ENCODE peak calls at places on chromosomes 1 and 21, in four cellular contexts. I, J, T and L are unnamed samples.

GRCh38 chr1:18239671-18240070 is 132.1 kb downstream of the IGSF21 start:
- DNase-seq in I (no peak), J (no peak), T (no peak), L (no peak)

GRCh38 chr1:115211071-115211745 is 121.9 kb upstream of the TSPAN2 start:
- DNase-seq in I (peak; percentile 45), J (no peak), T (no peak), L (no peak)

GRCh38 chr1:203408485-203409229 is 57.7 kb upstream of the FMOD start:
- DNase-seq in I (peak; percentile 78), J (peak; percentile 59), T (no peak), L (no peak)

GRCh38 chr1:94539496-94539895 is 2.1 kb downstream of the F3 start:
- DNase-seq in I (no peak), J (no peak), T (no peak), L (no peak)

GRCh38 chr1:62407398-62408009 is 29.3 kb upstream of the USP1 start:
- DNase-seq in I (peak; percentile 72), J (no peak), T (peak; percentile 61), L (no peak)

GRCh38 chr1:11537380-11537764 is 58.4 kb downstream of the DISP3 start:
- DNase-seq in I (no peak), J (no peak), T (no peak), L (no peak)

GRCh38 chr21:26115346-26115745 is 55.2 kb downstream of the APP start:
- DNase-seq in I (peak; percentile 70), J (no peak), T (no peak), L (no peak)

GRCh38 chr1:42957880-42958487 is 684 bp downstream of the SLC2A1 start:
- DNase-seq in I (peak; percentile 43), J (no peak), T (peak; percentile 80), L (peak; percentile 74)

GRCh38 chr1:204343850-204344249 is 15.9 kb downstream of the PLEKHA6 start:
- DNase-seq in I (no peak), J (no peak), T (no peak), L (no peak)

GRCh38 chr21:33396966-33397365 is 6.2 kb upstream of the IFNGR2 start:
- DNase-seq in I (peak; percentile 84), J (no peak), T (no peak), L (no peak)

GRCh38 chr1:229108598-229109201 is 162.2 kb upstream of the RAB4A start:
- DNase-seq in I (no peak), J (no peak), T (peak; percentile 62), L (no peak)

GRCh38 chr1:41479000-41479807 is 5.3 kb downstream of the EDN2 start:
- DNase-seq in I (peak; percentile 85), J (peak; percentile 47), T (no peak), L (no peak)

GRCh38 chr1:222034790-222035189 is 292.9 kb upstream of the DUSP10 start:
- DNase-seq in I (peak; percentile 25), J (no peak), T (no peak), L (no peak)

GRCh38 chr1:208154040-208154439 is 90.1 kb downstream of the PLXNA2 start:
- DNase-seq in I (no peak), J (no peak), T (no peak), L (no peak)

GRCh38 chr1:14543191-14543849 is 55.2 kb upstream of the KAZN start:
- DNase-seq in I (peak; percentile 60), J (no peak), T (no peak), L (no peak)

GRCh38 chr1:162292422-162292849 is 84.2 kb downstream of the SPATA46 start:
- DNase-seq in I (peak; percentile 39), J (no peak), T (no peak), L (no peak)

GRCh38 chr21:29228306-29228705 is 70.4 kb upstream of the BACH1 start:
- DNase-seq in I (no peak), J (no peak), T (no peak), L (no peak)

GRCh38 chr1:182957902-182958395 is 5.0 kb upstream of the SHCBP1L start:
- DNase-seq in I (no peak), J (no peak), T (no peak), L (no peak)

GRCh38 chr1:3000671-3001470 is 20.4 kb upstream of the ACTRT2 start:
- DNase-seq in I (no peak), J (peak; percentile 42), T (no peak), L (no peak)

GRCh38 chr1:1181938-1182410 is 8.3 kb downstream of the TTLL10 start:
- DNase-seq in I (no peak), J (peak; percentile 44), T (no peak), L (no peak)
- TF ChIP-seq CTCF in I (no peak), J (no peak), T (no peak), L (no peak)

GRCh38 chr21:44989943-44990780 is 50.3 kb downstream of the SLX9 start:
- DNase-seq in I (no peak), J (peak; percentile 45), T (no peak), L (peak; percentile 24)

GRCh38 chr21:44993321-44994015 is 53.6 kb downstream of the SLX9 start:
- DNase-seq in I (no peak), J (peak; percentile 40), T (no peak), L (peak; percentile 24)

GRCh38 chr21:44992608-44993031 is 52.8 kb downstream of the SLX9 start:
- DNase-seq in I (no peak), J (peak; percentile 36), T (no peak), L (peak; percentile 10)

GRCh38 chr21:44990921-44991320 is 51.1 kb downstream of the SLX9 start:
- DNase-seq in I (no peak), J (peak; percentile 38), T (no peak), L (peak; percentile 12)

DNA sequence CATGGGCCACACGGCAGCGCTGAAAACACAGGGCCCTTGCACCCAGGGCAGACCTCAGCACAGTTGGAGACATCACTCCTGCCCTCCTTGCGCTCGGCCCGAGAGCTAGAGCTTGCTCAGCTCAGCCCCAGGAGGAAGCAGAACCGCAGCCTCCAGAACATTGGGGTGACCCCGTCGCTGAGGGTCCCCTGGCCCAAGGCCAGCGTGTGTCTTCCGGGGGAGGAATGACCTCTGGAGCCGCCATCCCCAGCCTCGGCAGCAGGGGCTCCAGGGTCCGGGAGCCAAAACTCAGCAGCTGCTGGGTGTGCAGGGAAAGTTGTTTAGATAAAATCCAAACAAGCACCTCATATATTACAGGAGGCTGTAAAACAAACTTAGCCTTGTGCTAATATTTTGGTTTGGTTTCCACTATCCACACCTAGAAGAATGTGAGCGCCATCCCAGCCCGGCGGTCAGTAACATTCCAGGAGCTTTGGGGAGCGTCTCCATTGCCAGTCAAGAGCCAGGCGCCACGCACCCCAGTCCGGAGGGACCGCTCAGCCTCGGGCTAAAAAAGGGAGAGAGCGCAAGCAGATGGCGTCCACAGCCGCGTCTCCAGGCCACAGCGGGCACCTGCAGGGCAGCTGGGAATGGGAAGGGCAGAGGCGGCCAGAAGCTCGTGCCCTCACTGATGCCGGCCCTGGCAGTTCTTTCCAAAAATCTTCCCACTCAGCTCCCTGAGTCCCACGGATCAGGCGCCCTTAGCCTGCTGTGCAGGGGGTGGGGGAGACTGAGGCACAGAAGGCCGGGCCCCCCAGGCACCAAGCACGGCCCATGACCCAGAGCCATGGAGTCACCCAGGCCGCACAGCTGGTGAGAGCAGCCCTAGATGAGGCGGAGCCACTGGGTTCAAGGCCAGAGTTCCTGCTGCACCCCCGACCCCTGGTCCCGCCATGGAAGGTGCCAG is 52.0 kb downstream of the SLX9 start:
- DNase-seq in I (no peak), J (peak; percentile 50), T (no peak), L (peak; percentile 16)
- TF ChIP-seq CTCF in I (no peak), J (no peak), T (no peak), L (no peak)

GRCh38 chr1:109807822-109808680 is 44.3 kb upstream of the EPS8L3 start:
- DNase-seq in I (no peak), J (no peak), T (no peak), L (no peak)

GRCh38 chr1:109805486-109806180 is 41.9 kb upstream of the EPS8L3 start:
- DNase-seq in I (no peak), J (peak; percentile 14), T (no peak), L (no peak)

GRCh38 chr1:109807398-109807795 is 43.7 kb upstream of the EPS8L3 start:
- DNase-seq in I (no peak), J (no peak), T (no peak), L (no peak)

GRCh38 chr1:109808703-109809102 is 45.0 kb upstream of the EPS8L3 start:
- DNase-seq in I (no peak), J (no peak), T (no peak), L (no peak)

DNA sequence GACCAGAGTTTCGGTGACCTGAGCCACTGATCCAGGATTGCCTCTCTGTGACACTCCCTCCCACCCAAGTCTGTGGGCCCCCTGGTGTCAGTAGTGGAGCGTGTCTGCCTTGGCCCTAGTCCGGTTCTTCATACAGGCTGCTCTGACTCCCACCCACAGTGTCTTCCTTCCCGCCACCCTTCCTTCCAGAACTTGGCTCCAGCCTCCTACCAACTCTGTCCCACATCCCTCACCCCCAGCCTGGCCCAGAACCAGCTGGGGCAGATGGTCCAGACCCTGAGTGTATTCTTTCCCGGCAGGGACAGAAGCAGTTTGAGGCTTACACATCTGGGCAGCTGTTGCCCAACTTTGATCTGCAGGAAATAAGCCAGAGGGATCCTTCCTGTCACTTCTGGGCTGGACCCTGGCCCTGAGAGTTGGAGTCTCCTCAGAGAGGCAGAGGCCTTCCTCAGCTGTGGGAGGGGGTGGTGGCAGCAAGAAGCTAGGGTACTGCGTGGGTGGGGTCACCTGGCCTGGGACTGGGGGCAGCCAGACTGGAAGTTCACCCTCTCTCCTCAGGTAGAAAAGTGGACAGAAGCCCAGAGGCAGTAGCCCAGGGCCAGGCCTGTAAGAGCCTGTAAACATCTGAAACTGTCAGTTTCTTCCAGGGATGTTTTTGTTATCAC is 43.1 kb upstream of the EPS8L3 start:
- DNase-seq in I (no peak), J (no peak), T (no peak), L (no peak)
- TF ChIP-seq CTCF in I (no peak), J (no peak), T (no peak), L (no peak)

GRCh38 chr1:28412731-28413130 is 43.2 kb downstream of the PHACTR4 start:
- DNase-seq in I (no peak), J (no peak), T (no peak), L (no peak)
- TF ChIP-seq CTCF in I (no peak), J (no peak), T (no peak), L (no peak)

GRCh38 chr1:225811622-225812487 is 1.9 kb downstream of the EPHX1 start:
- DNase-seq in I (no peak), J (no peak), T (no peak), L (no peak)

GRCh38 chr1:225808136-225808535 is 1.8 kb upstream of the EPHX1 start:
- DNase-seq in I (no peak), J (no peak), T (no peak), L (no peak)

GRCh38 chr1:225813250-225813964 is 3.5 kb downstream of the EPHX1 start:
- DNase-seq in I (peak; percentile 70), J (peak; percentile 82), T (peak; percentile 26), L (no peak)

GRCh38 chr1:225812488-225813249 is 2.7 kb downstream of the EPHX1 start:
- DNase-seq in I (peak; percentile 39), J (no peak), T (no peak), L (no peak)

GRCh38 chr1:225809842-225810578 is at the start of gene EPHX1:
- DNase-seq in I (peak; percentile 89), J (peak; percentile 92), T (peak; percentile 44), L (peak; percentile 91)
- TF ChIP-seq CTCF in I (peak; percentile 37), J (peak; percentile 29), T (no peak), L (no peak)

DNA sequence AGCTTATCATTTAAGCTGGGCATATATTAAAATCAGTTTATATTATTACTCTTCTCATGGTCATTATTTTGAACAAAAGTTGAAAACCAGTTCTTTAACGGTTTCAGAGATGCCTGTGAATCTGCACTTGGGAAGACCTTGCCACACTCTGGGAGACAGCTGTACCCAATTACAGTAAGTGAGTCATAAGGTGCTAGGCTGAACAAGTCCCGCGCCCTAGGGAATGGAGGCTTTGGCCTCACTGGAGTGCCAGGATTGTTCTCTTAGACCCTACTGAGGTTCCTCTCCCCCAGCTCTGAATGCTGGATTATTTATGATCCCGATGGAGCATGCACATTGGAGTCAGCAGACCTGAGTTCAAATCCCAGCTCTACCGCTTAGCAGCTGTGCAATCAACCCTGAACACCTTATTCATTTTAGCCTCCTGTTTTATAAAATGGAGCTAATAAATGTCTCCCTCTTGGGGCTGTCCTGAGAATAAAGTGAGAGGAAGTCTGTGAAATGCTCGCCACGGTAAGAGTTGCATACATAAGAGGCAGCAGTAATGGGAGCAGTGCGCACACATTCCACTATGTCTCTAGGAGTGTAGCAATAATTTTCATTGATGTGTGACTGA is 266.2 kb downstream of the FOXD2 start:
- DNase-seq in I (peak; percentile 25), J (no peak), T (no peak), L (no peak)
- TF ChIP-seq CTCF in I (peak; percentile 23), J (peak; percentile 9), T (peak; percentile 55), L (no peak)